ENCODE peak calls at places on chromosomes 11 and 22, in seven cellular contexts. K is GM12865, L is heart right ventricle, C is GM23338, D is AG09309, X is fibroblast of mammary gland, Y is breast epithelium. O is an unnamed sample.

GRCh38 chr11:116833816-116834534 is 3.4 kb downstream of the APOA1 start:
- DNase-seq in K (no peak), X (no peak), L (no peak), Y (no peak), C (no peak), D (no peak), O (no peak)

GRCh38 chr22:41713004-41713403 is 13.7 kb downstream of the MEI1 start:
- DNase-seq in X (no peak), C (no peak), Y (no peak), K (no peak), L (no peak), D (no peak), O (no peak)

GRCh38 chr11:70424765-70425164 is 26.4 kb downstream of the CTTN start:
- DNase-seq in Y (no peak), L (no peak), K (peak; percentile 82), D (no peak), X (no peak), C (no peak), O (no peak)

GRCh38 chr22:22210375-22210774 is 34.2 kb upstream of the VPREB1 start:
- DNase-seq in X (peak; percentile 70), D (no peak), Y (no peak), C (no peak), L (no peak), K (peak; percentile 64), O (no peak)

GRCh38 chr11:12086271-12087074 is 23.9 kb upstream of the MICAL2 start:
- DNase-seq in K (no peak), Y (no peak), D (peak; percentile 95), L (peak; percentile 76), X (peak; percentile 98), C (no peak), O (peak; percentile 79)

GRCh38 chr11:17400048-17400775 is 11.8 kb upstream of the KCNJ11 start:
- DNase-seq in X (no peak), D (no peak), L (no peak), C (no peak), Y (no peak), K (peak; percentile 35), O (no peak)

GRCh38 chr11:29318134-29318845 is 698.5 kb downstream of the KCNA4 start:
- DNase-seq in D (no peak), Y (no peak), X (peak; percentile 51), K (no peak), C (no peak), L (no peak), O (no peak)

GRCh38 chr11:60658409-60658808 is 41.0 kb upstream of the MS4A8 start:
- DNase-seq in X (no peak), C (no peak), L (no peak), K (no peak), Y (no peak), D (no peak), O (no peak)

GRCh38 chr11:121881806-121882205 is 234.2 kb downstream of the BLID start:
- DNase-seq in K (no peak), X (peak; percentile 89), Y (no peak), C (no peak), D (peak; percentile 81), L (no peak), O (no peak)

GRCh38 chr11:134863294-134863693 is 451.3 kb upstream of the B3GAT1 start:
- DNase-seq in X (no peak), L (no peak), D (no peak), C (peak; percentile 21), Y (no peak), K (no peak), O (no peak)

GRCh38 chr11:110092577-110093406 is at the start of gene ZC3H12C:
- DNase-seq in C (peak; percentile 88), Y (peak; percentile 76), X (peak; percentile 84), K (peak; percentile 88), L (peak; percentile 87), D (no peak), O (peak; percentile 90)

GRCh38 chr22:30605449-30606110 is 1.4 kb upstream of the TCN2 start:
- DNase-seq in L (peak; percentile 47), X (peak; percentile 59), D (no peak), Y (no peak), C (peak; percentile 75), K (peak; percentile 74), O (peak; percentile 26)

GRCh38 chr11:86182976-86183584 is 61.5 kb upstream of the EED start:
- DNase-seq in Y (no peak), D (no peak), K (peak; percentile 91), X (no peak), C (no peak), L (no peak), O (no peak)

GRCh38 chr22:37260939-37261338 is 16.9 kb upstream of the RAC2 start:
- DNase-seq in X (peak; percentile 51), Y (no peak), D (no peak), C (peak; percentile 87), K (peak; percentile 74), L (peak; percentile 50), O (no peak)

GRCh38 chr11:111923351-111923788 is 4.7 kb downstream of the C11orf52 start:
- DNase-seq in D (no peak), L (no peak), X (peak; percentile 51), K (no peak), Y (no peak), C (no peak), O (no peak)

GRCh38 chr11:133047036-133047800 is 485.1 kb downstream of the OPCML start:
- DNase-seq in K (no peak), Y (no peak), X (no peak), C (no peak), D (no peak), L (no peak), O (no peak)

GRCh38 chr11:79438631-79439429 is 2.0 kb downstream of the TENM4 start:
- DNase-seq in C (peak; percentile 58), Y (no peak), K (no peak), D (no peak), X (peak; percentile 54), L (peak; percentile 9), O (no peak)

GRCh38 chr22:27715078-27715477 is 86.5 kb downstream of the MN1 start:
- DNase-seq in X (no peak), C (no peak), Y (no peak), K (no peak), L (no peak), D (no peak), O (peak; percentile 77)
- TF ChIP-seq CTCF in X (no peak), C (peak; percentile 45), Y (no peak), K (no peak), L (no peak), D (no peak), O (peak; percentile 77)

DNA sequence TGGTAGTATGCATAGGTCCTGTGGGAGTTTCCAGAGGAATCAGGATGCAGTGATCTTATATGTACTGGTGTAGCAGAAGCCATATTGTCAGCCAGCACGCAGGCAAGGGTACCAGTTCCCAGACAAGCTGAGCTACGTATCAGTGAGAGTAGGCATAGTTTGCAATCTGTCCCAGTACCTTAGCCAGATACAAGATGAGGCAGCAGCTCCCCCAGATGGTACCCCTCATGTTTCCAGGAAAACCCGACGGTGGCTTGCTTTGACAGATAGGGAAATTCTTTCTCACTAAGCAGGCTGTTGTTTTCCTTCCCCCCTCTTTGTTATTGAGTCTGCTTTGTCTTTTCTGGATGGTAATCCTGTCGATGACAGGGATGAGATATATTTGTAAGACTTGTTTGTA is 109.7 kb upstream of the RRM1 start:
- DNase-seq in D (no peak), L (no peak), K (peak; percentile 31), X (no peak), C (peak; percentile 63), Y (no peak), O (no peak)
- TF ChIP-seq CTCF in D (no peak), L (no peak), K (peak; percentile 27), X (peak; percentile 2), C (peak; percentile 70), Y (no peak), O (no peak)

DNA sequence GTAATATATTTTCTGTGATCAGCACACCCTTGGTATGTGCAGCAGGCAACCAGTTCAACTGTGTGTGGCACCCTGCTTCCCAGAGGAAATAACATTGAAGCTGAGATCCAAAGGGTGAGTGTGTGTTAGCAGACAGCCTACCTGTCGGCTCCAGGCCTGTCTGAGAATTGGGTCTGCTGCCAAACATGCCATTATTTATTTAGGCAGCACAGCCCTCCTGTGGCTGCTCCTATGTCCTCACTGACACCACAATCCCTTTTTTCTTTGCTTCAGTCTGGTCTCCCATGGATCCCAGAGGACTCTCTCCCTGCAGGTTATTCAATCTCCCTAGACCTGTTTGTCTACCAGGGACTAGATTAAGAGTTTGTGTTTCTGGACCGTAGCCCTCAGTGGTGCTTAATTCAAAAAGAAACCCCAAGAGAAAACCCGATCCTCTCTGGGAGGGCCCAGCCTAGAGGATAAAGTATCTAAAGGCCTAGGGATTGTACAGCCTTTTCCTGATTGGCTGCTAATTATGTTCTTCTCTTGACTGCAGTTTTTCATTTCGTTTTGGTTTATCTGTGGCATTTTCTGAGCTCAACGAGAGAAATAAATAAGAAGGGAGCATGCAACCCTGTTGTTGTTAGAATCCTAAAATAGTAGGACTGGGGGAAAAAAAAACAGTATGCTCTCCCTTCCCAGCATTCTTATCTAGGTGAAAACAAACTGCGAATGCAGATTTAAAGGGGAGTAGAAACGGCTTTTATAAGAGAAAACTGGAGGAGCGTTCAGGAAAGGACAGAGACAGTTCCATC is 24.1 kb downstream of the KCNE3 start:
- DNase-seq in Y (peak; percentile 59), D (no peak), K (no peak), X (no peak), C (peak; percentile 44), L (no peak), O (no peak)
- TF ChIP-seq CTCF in Y (peak; percentile 21), D (peak; percentile 20), K (no peak), X (no peak), C (peak; percentile 54), L (no peak), O (no peak)

GRCh38 chr11:94131363-94132115 is 2.9 kb downstream of the PANX1 start:
- DNase-seq in L (peak; percentile 60), Y (no peak), X (peak; percentile 72), C (no peak), D (no peak), K (no peak), O (no peak)

GRCh38 chr11:94133752-94134151 is 5.1 kb downstream of the PANX1 start:
- DNase-seq in X (no peak), Y (no peak), K (no peak), L (no peak), C (no peak), D (no peak), O (no peak)

GRCh38 chr11:94130589-94131362 is 2.1 kb downstream of the PANX1 start:
- DNase-seq in L (no peak), C (no peak), K (no peak), X (peak; percentile 96), Y (no peak), D (peak; percentile 93), O (no peak)

GRCh38 chr11:94132823-94133408 is 4.3 kb downstream of the PANX1 start:
- DNase-seq in X (no peak), K (no peak), C (no peak), L (no peak), Y (no peak), D (no peak), O (no peak)

GRCh38 chr11:94132152-94132558 is 3.5 kb downstream of the PANX1 start:
- DNase-seq in K (no peak), X (peak; percentile 94), L (peak; percentile 29), D (no peak), Y (no peak), C (no peak), O (peak; percentile 36)
- TF ChIP-seq CTCF in K (no peak), X (no peak), L (no peak), D (no peak), Y (no peak), C (no peak), O (no peak)